ENCODE peak calls at places on chromosomes 5 and 9, in ten cellular contexts. One of them, this sample, is unnamed.

GRCh38 chr5:662751-663435 is 30.3 kb downstream of the TPPP start:
- DNase-seq in IMR-90: no peak
- DNase-seq in BE2C: no peak
- DNase-seq in gastrocnemius medialis: no peak
- DNase-seq in right atrium auricular region: no peak
- DNase-seq in GM12865: no peak
- DNase-seq in fibroblast of pulmonary artery: no peak
- DNase-seq in spleen: peak; percentile 63
- DNase-seq in uterus: no peak
- DNase-seq in heart right ventricle: no peak
- DNase-seq in this sample: no peak

GRCh38 chr9:129939426-129939825 is 103.6 kb downstream of the FNBP1 start:
- DNase-seq in GM12865: no peak
- DNase-seq in gastrocnemius medialis: no peak
- DNase-seq in spleen: no peak
- DNase-seq in BE2C: no peak
- DNase-seq in heart right ventricle: no peak
- DNase-seq in IMR-90: no peak
- DNase-seq in fibroblast of pulmonary artery: no peak
- DNase-seq in uterus: no peak
- DNase-seq in right atrium auricular region: no peak
- DNase-seq in this sample: no peak

GRCh38 chr9:131398204-131398603 is 4.3 kb downstream of the PRRC2B start:
- DNase-seq in fibroblast of pulmonary artery: no peak
- DNase-seq in BE2C: no peak
- DNase-seq in gastrocnemius medialis: peak; percentile 82
- DNase-seq in right atrium auricular region: no peak
- DNase-seq in spleen: peak; percentile 84
- DNase-seq in uterus: no peak
- DNase-seq in IMR-90: no peak
- DNase-seq in GM12865: peak; percentile 92
- DNase-seq in heart right ventricle: peak; percentile 19
- DNase-seq in this sample: no peak

GRCh38 chr5:179322071-179323025 is 22.9 kb downstream of the ADAMTS2 start:
- DNase-seq in heart right ventricle: peak; percentile 9
- DNase-seq in GM12865: no peak
- DNase-seq in uterus: peak; percentile 25
- DNase-seq in BE2C: peak; percentile 4
- DNase-seq in gastrocnemius medialis: peak; percentile 64
- DNase-seq in fibroblast of pulmonary artery: no peak
- DNase-seq in IMR-90: no peak
- DNase-seq in right atrium auricular region: no peak
- DNase-seq in spleen: peak; percentile 62
- DNase-seq in this sample: no peak

GRCh38 chr5:159059722-159060121 is 40.0 kb downstream of the EBF1 start:
- DNase-seq in fibroblast of pulmonary artery: no peak
- DNase-seq in gastrocnemius medialis: no peak
- DNase-seq in BE2C: no peak
- DNase-seq in GM12865: no peak
- DNase-seq in IMR-90: no peak
- DNase-seq in right atrium auricular region: no peak
- DNase-seq in spleen: no peak
- DNase-seq in heart right ventricle: no peak
- DNase-seq in uterus: no peak
- DNase-seq in this sample: no peak

GRCh38 chr5:157463621-157464407 is 3.8 kb downstream of the NIPAL4 start:
- DNase-seq in spleen: no peak
- DNase-seq in uterus: no peak
- DNase-seq in BE2C: no peak
- DNase-seq in IMR-90: peak; percentile 57
- DNase-seq in right atrium auricular region: no peak
- DNase-seq in fibroblast of pulmonary artery: no peak
- DNase-seq in GM12865: peak; percentile 13
- DNase-seq in heart right ventricle: no peak
- DNase-seq in gastrocnemius medialis: peak; percentile 25
- DNase-seq in this sample: peak; percentile 93

GRCh38 chr9:125496313-125496838 is 210.6 kb downstream of the MAPKAP1 start:
- DNase-seq in right atrium auricular region: no peak
- DNase-seq in BE2C: no peak
- DNase-seq in spleen: no peak
- DNase-seq in gastrocnemius medialis: no peak
- DNase-seq in heart right ventricle: no peak
- DNase-seq in IMR-90: no peak
- DNase-seq in GM12865: no peak
- DNase-seq in fibroblast of pulmonary artery: no peak
- DNase-seq in uterus: no peak
- DNase-seq in this sample: no peak

GRCh38 chr9:93120846-93121315 is 13.2 kb downstream of the NINJ1 start:
- DNase-seq in uterus: peak; percentile 21
- DNase-seq in gastrocnemius medialis: peak; percentile 10
- DNase-seq in right atrium auricular region: no peak
- DNase-seq in BE2C: no peak
- DNase-seq in IMR-90: no peak
- DNase-seq in spleen: peak; percentile 78
- DNase-seq in GM12865: no peak
- DNase-seq in heart right ventricle: no peak
- DNase-seq in fibroblast of pulmonary artery: no peak
- DNase-seq in this sample: no peak

GRCh38 chr5:502325-503079 is 21.7 kb downstream of the SLC9A3 start:
- DNase-seq in IMR-90: no peak
- DNase-seq in fibroblast of pulmonary artery: no peak
- DNase-seq in gastrocnemius medialis: no peak
- DNase-seq in heart right ventricle: no peak
- DNase-seq in BE2C: peak; percentile 65
- DNase-seq in uterus: no peak
- DNase-seq in right atrium auricular region: no peak
- DNase-seq in GM12865: no peak
- DNase-seq in spleen: no peak
- DNase-seq in this sample: no peak

GRCh38 chr5:96736937-96737336 is 70.8 kb downstream of the ERAP1 start:
- DNase-seq in spleen: no peak
- DNase-seq in uterus: no peak
- DNase-seq in fibroblast of pulmonary artery: no peak
- DNase-seq in right atrium auricular region: no peak
- DNase-seq in BE2C: no peak
- DNase-seq in gastrocnemius medialis: no peak
- DNase-seq in IMR-90: no peak
- DNase-seq in GM12865: no peak
- DNase-seq in heart right ventricle: no peak
- DNase-seq in this sample: no peak

GRCh38 chr5:179668404-179668803 is 12.4 kb downstream of the CBY3 start:
- DNase-seq in heart right ventricle: no peak
- DNase-seq in spleen: no peak
- DNase-seq in right atrium auricular region: no peak
- DNase-seq in BE2C: peak; percentile 68
- DNase-seq in fibroblast of pulmonary artery: peak; percentile 66
- DNase-seq in IMR-90: peak; percentile 54
- DNase-seq in gastrocnemius medialis: no peak
- DNase-seq in uterus: no peak
- DNase-seq in GM12865: peak; percentile 69
- DNase-seq in this sample: peak; percentile 59

GRCh38 chr5:65032250-65032649 is 263.5 kb downstream of the CWC27 start:
- DNase-seq in gastrocnemius medialis: peak; percentile 15
- DNase-seq in heart right ventricle: no peak
- DNase-seq in spleen: no peak
- DNase-seq in right atrium auricular region: peak; percentile 74
- DNase-seq in GM12865: no peak
- DNase-seq in fibroblast of pulmonary artery: peak; percentile 98
- DNase-seq in uterus: no peak
- DNase-seq in IMR-90: peak; percentile 100
- DNase-seq in BE2C: no peak
- DNase-seq in this sample: peak; percentile 84

DNA sequence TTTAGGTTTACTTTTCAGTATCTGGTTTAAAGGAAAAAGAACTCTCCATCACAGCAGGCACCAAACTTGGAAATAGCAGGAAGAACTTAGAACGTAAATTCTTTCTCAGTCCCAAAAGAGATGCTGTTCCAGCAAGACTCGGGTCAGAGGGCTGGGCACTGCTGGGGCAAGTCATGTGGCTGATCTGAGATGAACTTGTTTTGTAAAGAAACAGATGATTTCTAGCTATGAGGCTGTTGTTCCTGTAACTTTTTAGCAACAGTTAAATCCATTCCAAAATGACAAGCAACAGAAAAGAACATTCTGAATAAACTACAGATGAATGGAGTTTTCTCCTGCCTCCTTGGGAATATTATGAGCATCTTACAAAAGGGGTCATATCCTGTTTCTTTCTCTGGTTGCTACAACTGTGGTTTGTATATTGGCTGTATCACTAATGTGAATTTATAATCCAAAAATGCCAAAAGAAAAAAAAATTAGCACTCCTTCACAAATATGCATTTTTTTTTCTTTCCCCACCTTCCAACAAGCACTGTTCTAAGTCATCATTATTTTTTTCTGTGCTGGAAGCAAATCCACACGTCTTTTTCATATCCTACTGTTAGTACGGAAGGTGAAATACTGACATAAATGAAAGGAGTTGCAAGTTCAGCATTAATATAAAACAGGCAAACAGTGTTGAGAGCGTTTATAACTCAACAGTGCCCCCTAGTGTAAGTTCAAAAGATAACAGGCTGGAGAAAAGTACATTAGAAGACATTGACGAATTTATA is 31.0 kb downstream of the OR2K2 start:
- DNase-seq in spleen: no peak
- DNase-seq in IMR-90: peak; percentile 81
- DNase-seq in GM12865: peak; percentile 71
- DNase-seq in heart right ventricle: peak; percentile 39
- DNase-seq in right atrium auricular region: peak; percentile 70
- DNase-seq in uterus: peak; percentile 35
- DNase-seq in gastrocnemius medialis: peak; percentile 73
- DNase-seq in BE2C: no peak
- DNase-seq in fibroblast of pulmonary artery: peak; percentile 85
- DNase-seq in this sample: peak; percentile 65
- H3K4me3 ChIP-seq in spleen: no peak overlapping the region
- H3K4me3 ChIP-seq in IMR-90: no peak overlapping the region
- H3K4me3 ChIP-seq in GM12865: no peak overlapping the region
- H3K4me3 ChIP-seq in heart right ventricle: no peak overlapping the region
- H3K4me3 ChIP-seq in right atrium auricular region: no peak overlapping the region
- H3K4me3 ChIP-seq in uterus: no peak overlapping the region
- H3K4me3 ChIP-seq in gastrocnemius medialis: no peak overlapping the region
- H3K4me3 ChIP-seq in BE2C: peak overlapping the region; percentile 38
- H3K4me3 ChIP-seq in fibroblast of pulmonary artery: no peak overlapping the region
- H3K4me3 ChIP-seq in this sample: no peak overlapping the region

GRCh38 chr5:35598707-35599370 is 18.8 kb upstream of the SPEF2 start:
- DNase-seq in BE2C: no peak
- DNase-seq in IMR-90: no peak
- DNase-seq in fibroblast of pulmonary artery: no peak
- DNase-seq in GM12865: peak; percentile 12
- DNase-seq in right atrium auricular region: no peak
- DNase-seq in uterus: no peak
- DNase-seq in heart right ventricle: no peak
- DNase-seq in gastrocnemius medialis: no peak
- DNase-seq in spleen: no peak
- DNase-seq in this sample: peak; percentile 3
- TF ChIP-seq CTCF in BE2C: no peak
- TF ChIP-seq CTCF in IMR-90: no peak
- TF ChIP-seq CTCF in fibroblast of pulmonary artery: no peak
- TF ChIP-seq CTCF in GM12865: no peak
- TF ChIP-seq CTCF in right atrium auricular region: no peak
- TF ChIP-seq CTCF in uterus: no peak
- TF ChIP-seq CTCF in heart right ventricle: no peak
- TF ChIP-seq CTCF in gastrocnemius medialis: no peak
- TF ChIP-seq CTCF in spleen: no peak
- TF ChIP-seq CTCF in this sample: no peak

GRCh38 chr9:5513966-5514365 is 3.6 kb downstream of the PDCD1LG2 start:
- DNase-seq in gastrocnemius medialis: no peak
- DNase-seq in right atrium auricular region: no peak
- DNase-seq in fibroblast of pulmonary artery: no peak
- DNase-seq in BE2C: no peak
- DNase-seq in IMR-90: no peak
- DNase-seq in uterus: no peak
- DNase-seq in spleen: no peak
- DNase-seq in heart right ventricle: no peak
- DNase-seq in GM12865: no peak
- DNase-seq in this sample: no peak

GRCh38 chr9:5511476-5511875 is 1.1 kb downstream of the PDCD1LG2 start:
- DNase-seq in fibroblast of pulmonary artery: no peak
- DNase-seq in uterus: no peak
- DNase-seq in right atrium auricular region: no peak
- DNase-seq in IMR-90: no peak
- DNase-seq in heart right ventricle: no peak
- DNase-seq in GM12865: no peak
- DNase-seq in gastrocnemius medialis: no peak
- DNase-seq in BE2C: no peak
- DNase-seq in spleen: no peak
- DNase-seq in this sample: no peak

GRCh38 chr9:5511935-5512580 is 1.7 kb downstream of the PDCD1LG2 start:
- DNase-seq in uterus: no peak
- DNase-seq in right atrium auricular region: no peak
- DNase-seq in IMR-90: no peak
- DNase-seq in gastrocnemius medialis: no peak
- DNase-seq in BE2C: no peak
- DNase-seq in spleen: no peak
- DNase-seq in fibroblast of pulmonary artery: no peak
- DNase-seq in GM12865: peak; percentile 67
- DNase-seq in heart right ventricle: no peak
- DNase-seq in this sample: peak; percentile 43

GRCh38 chr9:5510991-5511390 is 660 bp downstream of the PDCD1LG2 start:
- DNase-seq in fibroblast of pulmonary artery: no peak
- DNase-seq in GM12865: no peak
- DNase-seq in heart right ventricle: no peak
- DNase-seq in uterus: no peak
- DNase-seq in gastrocnemius medialis: no peak
- DNase-seq in BE2C: peak; percentile 29
- DNase-seq in right atrium auricular region: no peak
- DNase-seq in spleen: no peak
- DNase-seq in IMR-90: peak; percentile 41
- DNase-seq in this sample: no peak

GRCh38 chr9:5512658-5513452 is 2.5 kb downstream of the PDCD1LG2 start:
- DNase-seq in right atrium auricular region: no peak
- DNase-seq in GM12865: no peak
- DNase-seq in BE2C: no peak
- DNase-seq in uterus: no peak
- DNase-seq in IMR-90: no peak
- DNase-seq in fibroblast of pulmonary artery: no peak
- DNase-seq in gastrocnemius medialis: no peak
- DNase-seq in spleen: no peak
- DNase-seq in heart right ventricle: no peak
- DNase-seq in this sample: no peak
- H3K4me3 ChIP-seq in right atrium auricular region: no peak overlapping the region
- H3K4me3 ChIP-seq in GM12865: peak overlapping the region; percentile 69
- H3K4me3 ChIP-seq in BE2C: no peak overlapping the region
- H3K4me3 ChIP-seq in uterus: no peak overlapping the region
- H3K4me3 ChIP-seq in IMR-90: no peak overlapping the region
- H3K4me3 ChIP-seq in fibroblast of pulmonary artery: no peak overlapping the region
- H3K4me3 ChIP-seq in gastrocnemius medialis: no peak overlapping the region
- H3K4me3 ChIP-seq in spleen: peak overlapping the region; percentile 34
- H3K4me3 ChIP-seq in heart right ventricle: no peak overlapping the region
- H3K4me3 ChIP-seq in this sample: no peak overlapping the region

DNA sequence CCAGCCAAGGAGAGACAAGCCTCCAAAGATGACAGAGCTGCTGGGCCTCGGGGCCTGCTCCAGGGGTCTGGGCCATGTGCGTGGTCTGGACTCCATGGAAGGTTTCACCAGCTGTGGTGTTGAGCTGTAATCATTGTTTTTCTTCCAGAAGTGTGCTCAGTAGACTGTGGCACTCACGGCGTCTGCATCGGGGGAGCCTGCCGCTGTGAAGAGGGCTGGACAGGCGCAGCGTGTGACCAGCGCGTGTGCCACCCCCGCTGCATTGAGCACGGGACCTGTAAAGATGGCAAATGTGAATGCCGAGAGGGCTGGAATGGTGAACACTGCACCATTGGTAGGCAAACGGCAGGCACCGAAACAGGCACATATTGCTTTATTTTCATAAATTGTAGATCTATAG is 164.8 kb upstream of the WWC1 start:
- DNase-seq in uterus: no peak
- DNase-seq in BE2C: no peak
- DNase-seq in right atrium auricular region: no peak
- DNase-seq in heart right ventricle: no peak
- DNase-seq in spleen: no peak
- DNase-seq in GM12865: no peak
- DNase-seq in gastrocnemius medialis: no peak
- DNase-seq in fibroblast of pulmonary artery: no peak
- DNase-seq in IMR-90: no peak
- DNase-seq in this sample: no peak
- TF ChIP-seq CTCF in uterus: no peak
- TF ChIP-seq CTCF in BE2C: no peak
- TF ChIP-seq CTCF in right atrium auricular region: no peak
- TF ChIP-seq CTCF in heart right ventricle: no peak
- TF ChIP-seq CTCF in spleen: no peak
- TF ChIP-seq CTCF in GM12865: no peak
- TF ChIP-seq CTCF in gastrocnemius medialis: no peak
- TF ChIP-seq CTCF in fibroblast of pulmonary artery: no peak
- TF ChIP-seq CTCF in IMR-90: no peak
- TF ChIP-seq CTCF in this sample: no peak